ENCODE peak calls at places on chromosome 2, in six cellular contexts. D, O, X, H, J and Q are unnamed samples.

GRCh38 chr2:223642496-223642895 is 40.3 kb upstream of the SCG2 start:
- DNase-seq in O (peak; percentile 23), H (no peak), X (no peak), D (no peak), J (no peak), Q (no peak)

GRCh38 chr2:88709117-88709739 is 17.8 kb downstream of the RPIA start:
- DNase-seq in D (peak; percentile 65), J (no peak), H (no peak), O (peak; percentile 42), X (no peak), Q (no peak)

GRCh38 chr2:203675086-203675485 is 31.4 kb upstream of the CD28 start:
- DNase-seq in J (no peak), O (peak; percentile 66), D (peak; percentile 34), X (no peak), H (no peak), Q (no peak)

GRCh38 chr2:4528773-4529172 is 825.4 kb downstream of the DCDC2C start:
- DNase-seq in H (no peak), O (no peak), J (no peak), X (no peak), D (no peak), Q (no peak)

GRCh38 chr2:240812721-240813120 is 7.3 kb downstream of the KIF1A start:
- DNase-seq in H (peak; percentile 23), O (no peak), X (no peak), J (no peak), D (no peak), Q (no peak)

GRCh38 chr2:201854221-201854801 is 48.0 kb downstream of the CDK15 start:
- DNase-seq in D (no peak), X (no peak), O (peak; percentile 99), H (no peak), J (no peak), Q (no peak)

GRCh38 chr2:180980943-180981898 is 816 bp downstream of the UBE2E3 start:
- DNase-seq in X (no peak), J (no peak), H (peak; percentile 33), O (peak; percentile 44), D (peak; percentile 58), Q (peak; percentile 9)

GRCh38 chr2:186977433-186978045 is 128.6 kb upstream of the ZSWIM2 start:
- DNase-seq in D (no peak), X (no peak), O (no peak), H (no peak), J (no peak), Q (no peak)

GRCh38 chr2:120491111-120491625 is 145.2 kb downstream of the INHBB start:
- DNase-seq in D (no peak), X (no peak), H (no peak), O (no peak), J (no peak), Q (no peak)

DNA sequence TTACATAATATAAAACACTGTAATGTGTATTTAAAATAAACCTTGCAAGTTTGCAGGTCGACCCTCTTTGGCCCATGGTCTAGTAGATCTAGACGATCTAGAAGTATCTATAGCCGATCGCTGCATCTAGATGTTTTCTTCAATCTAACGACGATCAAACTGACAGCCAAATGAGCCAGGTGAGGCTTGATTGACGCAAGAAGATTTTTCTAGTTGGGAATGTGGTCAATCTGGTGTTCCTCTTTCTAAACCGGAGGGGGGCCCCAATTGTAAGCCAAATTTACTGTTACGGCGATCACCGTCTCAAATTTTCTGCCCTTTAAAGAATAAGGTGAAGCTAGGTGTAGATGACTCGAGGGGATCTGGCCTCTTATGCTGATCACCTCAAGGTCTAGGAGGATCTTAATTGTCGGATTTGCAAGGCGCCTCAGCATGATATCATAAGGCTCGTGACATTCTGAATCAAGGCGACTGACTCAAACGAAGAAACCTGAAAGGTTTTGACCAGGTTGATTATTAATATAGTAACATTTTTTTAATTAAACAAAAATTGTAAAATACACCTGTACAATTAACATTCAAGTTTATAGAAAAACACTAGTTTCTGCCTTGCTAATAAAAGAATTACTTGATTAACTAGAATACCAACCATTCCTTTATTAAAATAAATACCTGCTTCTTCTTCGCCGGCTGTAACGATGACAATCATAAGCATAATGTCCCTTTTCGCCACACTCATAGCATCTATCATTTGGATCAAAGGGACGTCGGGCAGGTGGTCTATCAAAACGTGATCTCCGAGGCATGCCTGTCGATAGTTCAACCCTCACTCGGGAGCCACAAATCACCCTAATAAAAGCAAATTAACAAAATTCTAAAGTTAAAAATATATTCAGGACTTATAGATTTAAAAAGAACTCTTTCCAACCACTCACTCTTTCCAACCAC is 2.0 kb downstream of the SRSF7 start:
- DNase-seq in H (no peak), J (no peak), D (no peak), X (no peak), O (no peak), Q (no peak)
- TF ChIP-seq POLR2A in H (no peak), J (no peak), D (peak; percentile 20), X (no peak), O (no peak), Q (no peak)

GRCh38 chr2:233854241-233854981 is at the start of gene HJURP:
- DNase-seq in D (peak; percentile 98), O (peak; percentile 96), H (peak; percentile 93), X (peak; percentile 90), J (peak; percentile 88), Q (peak; percentile 95)
- TF ChIP-seq POLR2A in D (peak; percentile 68), O (peak; percentile 87), H (no peak), X (no peak), J (no peak), Q (peak; percentile 83)

DNA sequence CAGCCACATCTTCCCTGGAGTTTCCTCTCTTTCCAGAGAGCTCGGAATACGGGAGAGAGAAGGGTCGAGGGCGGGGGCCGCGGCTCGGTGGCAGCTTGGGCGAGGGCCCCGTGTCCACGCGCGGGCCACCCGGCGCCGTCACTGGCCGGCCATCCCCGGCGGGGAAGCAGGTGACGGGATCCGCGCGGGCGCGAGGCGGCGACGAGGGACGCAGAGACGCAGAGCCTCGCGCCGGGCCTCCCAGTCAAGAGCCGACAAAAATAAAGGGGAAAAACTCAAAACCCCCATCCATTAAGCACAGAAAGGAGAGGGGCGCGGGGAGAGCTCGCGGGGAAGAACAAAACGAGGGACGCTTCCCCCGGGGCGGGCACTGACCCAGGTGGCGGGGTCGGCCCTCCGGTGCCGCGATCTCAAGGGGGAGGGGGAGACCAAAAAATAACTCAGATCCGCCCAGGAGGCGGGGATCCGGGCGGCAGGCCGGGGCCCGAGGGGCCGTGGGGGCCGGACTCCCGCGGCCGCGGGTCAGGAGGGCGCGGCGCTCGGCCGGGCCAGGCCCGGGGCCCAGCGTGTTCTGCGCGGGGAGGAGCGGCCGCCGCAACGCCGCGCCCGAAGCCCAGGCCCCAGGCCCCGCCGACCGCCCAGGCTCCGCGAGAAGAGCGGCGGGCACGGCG is 652 bp downstream of the RNF103 start:
- DNase-seq in D (peak; percentile 43), J (no peak), H (peak; percentile 59), O (no peak), X (no peak), Q (peak; percentile 42)
- TF ChIP-seq POLR2A in D (no peak), J (no peak), H (no peak), O (peak; percentile 57), X (no peak), Q (peak; percentile 59)

GRCh38 chr2:27092696-27093429 is 6.3 kb downstream of the KHK start:
- DNase-seq in H (no peak), X (no peak), J (no peak), D (no peak), O (no peak), Q (no peak)
- TF ChIP-seq POLR2A in H (no peak), X (no peak), J (no peak), D (no peak), O (no peak), Q (no peak)

GRCh38 chr2:216114476-216115223 is 5.5 kb downstream of the XRCC5 start:
- DNase-seq in H (peak; percentile 99), D (peak; percentile 100), O (peak; percentile 99), X (peak; percentile 96), J (peak; percentile 98), Q (peak; percentile 44)
- TF ChIP-seq POLR2A in H (no peak), D (peak; percentile 86), O (peak; percentile 57), X (no peak), J (no peak), Q (peak; percentile 56)

GRCh38 chr2:216882876-216883275 is 23.0 kb upstream of the TNP1 start:
- DNase-seq in X (no peak), J (no peak), D (no peak), O (no peak), H (peak; percentile 46), Q (no peak)

GRCh38 chr2:216887132-216887531 is 27.3 kb upstream of the TNP1 start:
- DNase-seq in J (no peak), X (no peak), D (no peak), O (no peak), H (peak; percentile 29), Q (no peak)

GRCh38 chr2:216881411-216881810 is 21.5 kb upstream of the TNP1 start:
- DNase-seq in H (no peak), D (no peak), O (no peak), J (no peak), X (no peak), Q (no peak)

GRCh38 chr2:216885117-216885553 is 25.3 kb upstream of the TNP1 start:
- DNase-seq in X (no peak), O (no peak), H (no peak), D (no peak), J (no peak), Q (no peak)

DNA sequence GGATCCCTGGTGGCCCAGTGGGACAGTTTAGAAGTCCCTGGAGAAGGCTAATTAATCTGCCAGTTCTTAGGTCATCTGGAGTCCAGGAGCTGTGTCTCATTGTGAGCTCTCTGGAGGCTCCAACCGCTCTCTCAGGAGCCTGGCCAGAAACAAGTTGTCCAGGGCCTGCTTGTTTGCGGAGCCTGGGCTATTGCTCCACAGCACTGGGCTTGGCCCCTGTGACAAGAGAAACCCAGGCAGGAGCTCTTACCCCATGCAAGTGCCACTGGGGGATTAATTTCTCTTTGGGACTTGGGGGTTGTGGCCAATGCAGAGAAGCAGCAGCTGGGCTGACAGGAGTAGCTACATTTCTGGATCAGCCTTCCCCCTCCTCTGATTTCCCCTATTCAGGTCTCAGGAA is 24.5 kb upstream of the TNP1 start:
- DNase-seq in J (no peak), D (no peak), X (no peak), H (no peak), O (no peak), Q (no peak)
- TF ChIP-seq POLR2A in J (no peak), D (no peak), X (no peak), H (no peak), O (no peak), Q (no peak)

GRCh38 chr2:102368461-102369109 is 13.0 kb downstream of the IL18R1 start:
- DNase-seq in D (no peak), X (no peak), J (no peak), O (no peak), H (no peak), Q (no peak)
- TF ChIP-seq POLR2A in D (no peak), X (no peak), J (no peak), O (no peak), H (no peak), Q (no peak)

GRCh38 chr2:10120158-10120937 is 2.2 kb upstream of the RRM2 start:
- DNase-seq in J (peak; percentile 93), H (peak; percentile 98), D (peak; percentile 80), O (peak; percentile 85), X (peak; percentile 93), Q (peak; percentile 90)
- TF ChIP-seq POLR2A in J (no peak), H (no peak), D (peak; percentile 40), O (peak; percentile 69), X (no peak), Q (peak; percentile 93)